ENCODE peak calls at places on chromosomes 1 and 21, in nine cellular contexts. V is psoas muscle, E is vagina, Q is HCT116, F is right lobe of liver, X is left ventricle myocardium inferior, P is endodermal cell, B is body of pancreas, Z is IMR-90. D is an unnamed sample. For H3K36me3, the result is how much of the 10 kb centered on the place peaks cover.

GRCh38 chr1:10851024-10852013 is 54.9 kb upstream of the CASZ1 start:
- DNase-seq in B (no peak), V (peak), F (no peak), E (no peak), X (no peak), Z (no peak), Q (no peak), P (no peak), D (no peak)

GRCh38 chr1:152089014-152089674 is at the start of gene TCHHL1:
- DNase-seq in X (no peak), P (no peak), E (no peak), Q (no peak), V (no peak), B (no peak), F (no peak), Z (no peak), D (no peak)

GRCh38 chr1:168921514-168922106 is 184.9 kb upstream of the ATP1B1 start:
- DNase-seq in B (no peak), F (no peak), V (no peak), Z (no peak), P (no peak), Q (no peak), X (no peak), E (no peak), D (no peak)

GRCh38 chr21:41834252-41834925 is 44.8 kb downstream of the PRDM15 start:
- DNase-seq in B (no peak), P (no peak), Z (no peak), Q (no peak), F (no peak), V (no peak), E (no peak), X (no peak), D (no peak)

GRCh38 chr1:4127595-4128140 is 227.6 kb upstream of the C1orf174 start:
- DNase-seq in P (no peak), B (no peak), V (no peak), E (no peak), F (no peak), X (no peak), Q (no peak), Z (no peak), D (no peak)

GRCh38 chr1:212557739-212558664 is 50.6 kb upstream of the ATF3 start:
- DNase-seq in F (peak), E (no peak), B (peak), P (peak), Z (peak), V (peak), Q (no peak), X (peak), D (peak)

GRCh38 chr1:39081266-39082139 is 55.4 kb downstream of the NDUFS5 start:
- DNase-seq in Q (no peak), X (peak), V (peak), F (no peak), B (peak), E (no peak), Z (no peak), P (no peak), D (no peak)

GRCh38 chr1:187203257-187203656 is 374.5 kb downstream of the PLA2G4A start:
- DNase-seq in V (no peak), F (no peak), E (no peak), P (no peak), B (no peak), Q (peak), Z (peak), X (no peak), D (peak)

GRCh38 chr1:187261637-187262036 is 432.9 kb downstream of the PLA2G4A start:
- DNase-seq in X (no peak), Z (peak), Q (no peak), V (no peak), F (no peak), P (no peak), B (no peak), E (no peak), D (no peak)

GRCh38 chr21:40215941-40216340 is 348.7 kb downstream of the PCP4 start:
- DNase-seq in X (no peak), V (no peak), Z (no peak), F (no peak), E (no peak), Q (no peak), B (no peak), P (no peak), D (peak)

GRCh38 chr1:186183219-186183618 is 191.8 kb downstream of the TPR start:
- DNase-seq in B (no peak), Z (peak), Q (peak), X (no peak), P (no peak), V (peak), E (no peak), F (no peak), D (peak)

GRCh38 chr1:8568837-8569236 is 248.6 kb downstream of the RERE start:
- DNase-seq in Q (no peak), B (no peak), E (no peak), V (no peak), X (no peak), F (no peak), P (no peak), Z (no peak), D (no peak)

GRCh38 chr1:219837274-219837993 is 90.9 kb downstream of the SLC30A10 start:
- DNase-seq in Z (peak), P (peak), X (no peak), E (no peak), F (no peak), B (no peak), Q (peak), V (no peak), D (peak)

GRCh38 chr1:155002479-155003226 is at the start of gene ZBTB7B:
- DNase-seq in E (no peak), P (peak), Z (no peak), X (no peak), Q (no peak), B (peak), V (peak), F (peak), D (no peak)

GRCh38 chr1:45001011-45001481 is 10.1 kb downstream of the HECTD3 start:
- DNase-seq in V (no peak), P (no peak), Z (no peak), B (peak), E (no peak), Q (no peak), F (no peak), X (no peak), D (no peak)

GRCh38 chr1:243477676-243478075 is 221.8 kb downstream of the SDCCAG8 start:
- DNase-seq in Z (no peak), B (no peak), X (no peak), P (peak), V (no peak), Q (no peak), E (no peak), F (no peak), D (no peak)

GRCh38 chr1:24318238-24318987 is 744 bp upstream of the GRHL3 start:
- DNase-seq in V (no peak), Q (no peak), B (no peak), F (no peak), P (no peak), Z (peak), X (no peak), E (no peak), D (peak)

GRCh38 chr1:213326666-213327317 is 275.8 kb downstream of the RPS6KC1 start:
- DNase-seq in Z (peak), Q (no peak), V (no peak), F (no peak), X (peak), B (no peak), P (no peak), E (no peak), D (no peak)

GRCh38 chr1:93779540-93780121 is 98.0 kb upstream of the BCAR3 start:
- DNase-seq in V (no peak), Q (peak), P (peak), E (no peak), X (no peak), Z (peak), B (no peak), F (no peak), D (peak)

GRCh38 chr1:233337505-233337904 is 10.0 kb downstream of the MAP3K21 start:
- DNase-seq in V (no peak), X (no peak), P (no peak), B (peak), F (no peak), Z (no peak), E (no peak), Q (no peak), D (no peak)

GRCh38 chr21:44836666-44837471 is 19.0 kb upstream of the SUMO3 start:
- DNase-seq in F (no peak), P (peak), B (no peak), V (peak), Q (no peak), E (no peak), Z (no peak), X (no peak), D (peak)

GRCh38 chr21:30408782-30409494 is 13.1 kb downstream of the KRTAP13-1 start:
- DNase-seq in P (peak), F (no peak), Q (peak), Z (no peak), E (no peak), X (no peak), B (peak), V (no peak), D (peak)

GRCh38 chr1:113169591-113169990 is 96.6 kb downstream of the LRIG2 start:
- DNase-seq in F (no peak), X (no peak), V (no peak), Q (no peak), B (no peak), P (no peak), Z (no peak), E (no peak), D (no peak)

GRCh38 chr1:241357366-241358305 is 631 bp upstream of the RGS7 start:
- DNase-seq in B (no peak), V (no peak), Z (no peak), E (no peak), P (no peak), X (no peak), F (no peak), Q (no peak), D (peak)

GRCh38 chr1:246149543-246149942 is 357.5 kb downstream of the SMYD3 start:
- DNase-seq in B (no peak), E (no peak), Q (no peak), X (no peak), F (no peak), Z (no peak), V (no peak), P (no peak), D (no peak)

GRCh38 chr21:33261635-33262034 is 4.5 kb upstream of the IL10RB start:
- DNase-seq in F (no peak), Q (no peak), P (no peak), Z (peak), X (no peak), V (no peak), B (no peak), E (no peak), D (peak)

GRCh38 chr1:156804572-156805243 is 11.9 kb downstream of the SH2D2A start:
- DNase-seq in F (no peak), Z (peak), V (no peak), E (no peak), Q (no peak), B (no peak), X (no peak), P (no peak), D (no peak)

GRCh38 chr1:66000033-66000637 is 207.4 kb downstream of the PDE4B start:
- DNase-seq in X (no peak), F (no peak), E (no peak), Q (no peak), V (no peak), B (no peak), P (no peak), Z (no peak), D (no peak)

GRCh38 chr21:36027352-36027751 is 33.0 kb downstream of the SETD4 start:
- DNase-seq in F (no peak), V (no peak), E (no peak), P (no peak), Z (peak), B (no peak), X (no peak), Q (no peak), D (peak)

GRCh38 chr1:110455151-110455550 is 4.2 kb downstream of the PROK1 start:
- DNase-seq in V (no peak), E (no peak), B (no peak), Z (no peak), X (no peak), P (peak), Q (no peak), F (no peak), D (no peak)

GRCh38 chr1:88608139-88608943 is 75.7 kb upstream of the PKN2 start:
- DNase-seq in B (no peak), F (no peak), Z (peak), P (no peak), V (no peak), X (no peak), Q (peak), E (no peak), D (peak)

GRCh38 chr21:39153373-39153772 is 29.9 kb downstream of the PSMG1 start:
- DNase-seq in F (no peak), Q (no peak), V (no peak), B (no peak), P (peak), E (no peak), Z (no peak), X (no peak), D (peak)

GRCh38 chr1:94522304-94522703 is 19.3 kb downstream of the F3 start:
- DNase-seq in B (no peak), E (no peak), Q (peak), V (no peak), X (no peak), F (no peak), Z (peak), P (no peak), D (peak)

GRCh38 chr1:220511183-220511582 is 16.8 kb upstream of the MARK1 start:
- DNase-seq in Z (no peak), P (no peak), B (no peak), X (no peak), Q (no peak), V (no peak), F (no peak), E (no peak), D (peak)

GRCh38 chr1:153470707-153471106 is 10.3 kb upstream of the S100A7 start:
- DNase-seq in Q (no peak), F (no peak), P (no peak), B (no peak), V (no peak), Z (no peak), E (peak), X (no peak), D (peak)

GRCh38 chr1:161089251-161089924 is at the start of gene NECTIN4:
- DNase-seq in E (peak), X (no peak), Z (no peak), B (peak), Q (no peak), P (peak), V (peak), F (no peak), D (peak)
- H3K36me3 ChIP-seq in E (under half), X (under half), Z (under half), B (under half), Q (under half), P (under half), V (under half), F (under half), D (under half)

DNA sequence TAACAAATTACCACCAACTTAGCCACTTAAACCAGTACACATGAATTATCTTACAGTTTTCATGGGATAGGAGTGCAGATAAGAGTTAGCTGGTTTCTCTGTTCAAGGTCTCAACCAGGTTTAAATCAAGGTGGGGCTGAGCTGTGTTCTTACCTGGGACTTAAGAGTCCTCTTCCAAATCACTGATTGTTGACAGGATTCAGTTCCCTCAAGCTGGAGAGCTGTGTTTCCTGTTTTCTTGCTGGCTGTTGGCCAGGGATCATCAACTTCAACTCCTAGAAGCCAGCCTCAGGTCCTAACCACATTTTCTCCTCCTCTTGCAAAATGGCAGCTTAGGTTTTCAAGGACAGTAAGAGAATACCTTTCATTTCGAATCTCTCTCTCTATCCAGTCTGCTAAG is 123.8 kb upstream of the CHRM3 start:
- DNase-seq in Z (no peak), E (no peak), B (no peak), X (no peak), Q (no peak), V (no peak), F (no peak), P (no peak), D (peak)
- TF ChIP-seq CTCF in Z (no peak), E (no peak), B (no peak), X (no peak), Q (no peak), V (no peak), F (no peak), P (no peak), D (no peak)

DNA sequence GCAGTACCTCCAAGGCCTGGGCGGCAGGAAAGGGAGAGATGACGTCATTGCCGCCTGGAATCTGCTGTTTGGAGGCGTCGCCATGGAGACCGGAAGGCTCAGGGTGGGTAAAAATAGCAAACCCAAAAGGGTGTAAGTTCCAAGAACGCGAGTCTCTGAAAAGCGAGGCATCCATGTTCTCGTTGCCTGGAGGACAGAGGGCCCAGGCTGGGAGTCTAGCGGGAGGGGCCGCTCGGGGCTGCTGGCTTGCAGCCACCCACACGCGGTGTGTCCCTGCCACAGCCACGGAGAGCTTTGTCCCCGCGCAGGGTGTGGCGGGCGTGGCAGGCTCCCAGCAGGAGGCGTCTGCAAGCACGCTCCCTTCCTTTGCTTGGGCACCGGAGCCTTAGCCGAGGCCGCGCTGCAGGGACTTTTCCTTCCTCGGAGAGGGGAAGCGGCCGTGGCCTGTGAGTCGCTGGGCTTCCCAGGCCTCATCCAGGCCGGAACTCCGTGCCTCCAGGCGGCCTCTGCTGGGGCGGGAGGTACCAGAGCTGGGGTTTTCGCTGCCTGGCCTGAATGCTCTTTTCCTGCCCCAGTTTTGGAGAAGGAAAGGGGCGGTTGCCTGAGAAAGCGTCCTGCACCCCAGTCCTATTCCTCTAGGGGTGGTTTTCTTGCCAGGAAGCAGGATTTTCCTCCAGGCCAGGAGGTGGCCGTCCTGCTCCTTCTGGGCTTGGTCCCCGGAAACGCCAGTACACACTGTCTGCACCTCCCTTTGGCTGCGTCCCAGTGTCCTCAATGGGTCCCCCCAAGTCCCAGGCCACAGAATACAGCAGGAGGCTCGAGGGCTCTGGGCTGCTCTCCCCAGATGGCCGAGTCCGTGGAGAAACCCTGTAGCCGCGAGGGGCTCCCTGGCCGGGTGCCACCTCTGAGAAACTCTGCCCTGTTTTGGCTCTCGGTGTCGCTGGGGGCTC is 15.3 kb upstream of the SKI start:
- DNase-seq in Z (peak), Q (peak), E (no peak), V (peak), B (peak), P (peak), X (peak), F (peak), D (peak)
- H3K4me3 ChIP-seq in Z (no peak), Q (peak), E (peak), V (peak), B (no peak), P (no peak), X (peak), F (peak), D (peak)

GRCh38 chr1:35893051-35893879 is 10.3 kb downstream of the AGO1 start:
- DNase-seq in X (no peak), F (no peak), B (no peak), V (peak), Z (no peak), P (no peak), Q (no peak), E (no peak), D (no peak)
- H3K36me3 ChIP-seq in X (half or more), F (under half), B (under half), V (under half), Z (under half), P (half or more), Q (under half), E (half or more), D (under half)

GRCh38 chr1:150979723-150980056 is 2.4 kb upstream of the ANXA9 start:
- DNase-seq in B (no peak), E (no peak), Q (no peak), Z (no peak), F (no peak), V (no peak), X (no peak), P (no peak), D (no peak)
- TF ChIP-seq CTCF in B (no peak), E (no peak), Q (no peak), Z (no peak), F (no peak), V (no peak), X (no peak), P (no peak), D (no peak)

D was measured in bronchial epithelial cell.